ENCODE peak calls at places on chromosomes 12 and 14, in eight cellular contexts. Y is mucosa of descending colon; F is naive B cell; J is RWPE1; P is naive thymus-derived CD4-positive, alpha-beta T cell; N is GM10248; B is endothelial cell; R is stimulated activated CD4-positive, alpha-beta T cell treated with anti-CD3 and anti-CD28 coated beads, Interleukin-2, amount 100 ng/mL, for 48 hours. E is an unnamed sample.

GRCh38 chr12:6294156-6294532 is 16.3 kb upstream of the PLEKHG6 start:
- DNase-seq in Y (peak; percentile 14), J (no peak), F (no peak), B (no peak), N (no peak), R (no peak), P (no peak), E (no peak)

GRCh38 chr12:118404876-118405521 is 28.6 kb downstream of the SUDS3 start:
- DNase-seq in N (peak; percentile 43), J (peak; percentile 28), P (peak; percentile 37), F (peak; percentile 12), B (peak; percentile 62), R (peak; percentile 58), Y (no peak), E (peak; percentile 48)

GRCh38 chr12:121009744-121010143 is 6.5 kb downstream of the C12orf43 start:
- DNase-seq in J (peak; percentile 51), Y (peak; percentile 57), P (no peak), B (no peak), R (no peak), F (no peak), N (no peak), E (peak; percentile 45)

GRCh38 chr12:127389923-127390322 is 877.0 kb upstream of the TMEM132C start:
- DNase-seq in R (no peak), P (no peak), J (peak; percentile 71), N (no peak), B (no peak), F (no peak), Y (no peak), E (no peak)

GRCh38 chr14:60648169-60648933 is 926 bp downstream of the SIX1 start:
- DNase-seq in P (no peak), Y (no peak), J (peak; percentile 24), R (no peak), F (no peak), N (no peak), B (peak; percentile 24), E (no peak)

GRCh38 chr12:110516995-110517394 is 14.9 kb downstream of the RAD9B start:
- DNase-seq in Y (no peak), J (no peak), P (no peak), R (no peak), N (no peak), F (no peak), B (no peak), E (no peak)

GRCh38 chr12:58086006-58086405 is 144.6 kb downstream of the ATP23 start:
- DNase-seq in N (no peak), J (no peak), F (no peak), P (no peak), R (no peak), Y (no peak), B (no peak), E (no peak)

GRCh38 chr12:109460538-109460937 is 16.6 kb downstream of the KCTD10 start:
- DNase-seq in R (no peak), J (no peak), P (no peak), N (no peak), B (no peak), F (no peak), Y (peak; percentile 42), E (no peak)

GRCh38 chr12:17661250-17661649 is 428.7 kb downstream of the RERGL start:
- DNase-seq in Y (no peak), N (no peak), F (no peak), B (no peak), J (no peak), P (no peak), R (no peak), E (no peak)

GRCh38 chr14:68140111-68140741 is 320.6 kb downstream of the RAD51B start:
- DNase-seq in R (no peak), N (no peak), J (peak; percentile 86), Y (no peak), B (peak; percentile 10), F (no peak), P (no peak), E (no peak)

E was measured in Jurkat, Clone E6-1.